ENCODE peak calls at places on chromosomes 7 and 10, in four cellular contexts. One of them, this sample, is unnamed.

GRCh38 chr7:109836016-109836415 is 1254.9 kb upstream of the LRRN3 start:
- DNase-seq in cardiac muscle cell: no peak
- DNase-seq in pulmonary artery endothelial cell: no peak
- DNase-seq in OCI-LY7: no peak
- DNase-seq in this sample: no peak

GRCh38 chr7:101691822-101692384 is 62.8 kb upstream of the MYL10 start:
- DNase-seq in OCI-LY7: no peak
- DNase-seq in cardiac muscle cell: no peak
- DNase-seq in pulmonary artery endothelial cell: no peak
- DNase-seq in this sample: no peak

GRCh38 chr7:159088016-159088865 is 56.4 kb downstream of the VIPR2 start:
- DNase-seq in pulmonary artery endothelial cell: no peak
- DNase-seq in OCI-LY7: no peak
- DNase-seq in cardiac muscle cell: no peak
- DNase-seq in this sample: no peak

GRCh38 chr7:92729751-92730150 is 106.6 kb downstream of the CDK6 start:
- DNase-seq in pulmonary artery endothelial cell: no peak
- DNase-seq in cardiac muscle cell: no peak
- DNase-seq in OCI-LY7: no peak
- DNase-seq in this sample: no peak

GRCh38 chr7:604038-604883 is 84.6 kb upstream of the PDGFA start:
- DNase-seq in cardiac muscle cell: peak
- DNase-seq in pulmonary artery endothelial cell: peak
- DNase-seq in OCI-LY7: no peak
- DNase-seq in this sample: peak

GRCh38 chr10:73886085-73886529 is 11.8 kb upstream of the CAMK2G start:
- DNase-seq in pulmonary artery endothelial cell: peak
- DNase-seq in OCI-LY7: peak
- DNase-seq in cardiac muscle cell: peak
- DNase-seq in this sample: peak

GRCh38 chr10:60526024-60526585 is 136.4 kb upstream of the ANK3 start:
- DNase-seq in cardiac muscle cell: no peak
- DNase-seq in OCI-LY7: no peak
- DNase-seq in pulmonary artery endothelial cell: no peak
- DNase-seq in this sample: no peak

GRCh38 chr7:135207739-135208416 is 3.4 kb downstream of the WDR91 start:
- DNase-seq in pulmonary artery endothelial cell: no peak
- DNase-seq in cardiac muscle cell: no peak
- DNase-seq in OCI-LY7: no peak
- DNase-seq in this sample: no peak

GRCh38 chr7:33744293-33744692 is 161.0 kb upstream of the BMPER start:
- DNase-seq in pulmonary artery endothelial cell: no peak
- DNase-seq in cardiac muscle cell: peak
- DNase-seq in OCI-LY7: peak
- DNase-seq in this sample: no peak

GRCh38 chr10:18409599-18410397 is 241.6 kb downstream of the NSUN6 start:
- DNase-seq in pulmonary artery endothelial cell: no peak
- DNase-seq in cardiac muscle cell: no peak
- DNase-seq in OCI-LY7: no peak
- DNase-seq in this sample: no peak

GRCh38 chr7:45402480-45403218 is 171.5 kb upstream of the ADCY1 start:
- DNase-seq in OCI-LY7: no peak
- DNase-seq in pulmonary artery endothelial cell: no peak
- DNase-seq in cardiac muscle cell: peak
- DNase-seq in this sample: peak

GRCh38 chr10:28587270-28587969 is 54.5 kb downstream of the WAC start:
- DNase-seq in pulmonary artery endothelial cell: no peak
- DNase-seq in cardiac muscle cell: peak
- DNase-seq in OCI-LY7: no peak
- DNase-seq in this sample: peak

GRCh38 chr10:58266003-58266825 is 1.5 kb downstream of the IPMK start:
- DNase-seq in OCI-LY7: peak
- DNase-seq in pulmonary artery endothelial cell: no peak
- DNase-seq in cardiac muscle cell: peak
- DNase-seq in this sample: peak

GRCh38 chr7:20514364-20514763 is 101.1 kb upstream of the ABCB5 start:
- DNase-seq in pulmonary artery endothelial cell: peak
- DNase-seq in OCI-LY7: no peak
- DNase-seq in cardiac muscle cell: peak
- DNase-seq in this sample: peak

GRCh38 chr7:81743201-81743600 is 26.6 kb downstream of the HGF start:
- DNase-seq in OCI-LY7: no peak
- DNase-seq in pulmonary artery endothelial cell: no peak
- DNase-seq in cardiac muscle cell: no peak
- DNase-seq in this sample: no peak

GRCh38 chr10:89142562-89142961 is 64.6 kb downstream of the CH25H start:
- DNase-seq in cardiac muscle cell: no peak
- DNase-seq in OCI-LY7: no peak
- DNase-seq in pulmonary artery endothelial cell: no peak
- DNase-seq in this sample: no peak

GRCh38 chr7:109437957-109438356 is 868.3 kb downstream of the DNAJB9 start:
- DNase-seq in pulmonary artery endothelial cell: no peak
- DNase-seq in OCI-LY7: no peak
- DNase-seq in cardiac muscle cell: no peak
- DNase-seq in this sample: no peak

GRCh38 chr10:70561051-70561450 is 41.5 kb downstream of the PRF1 start:
- DNase-seq in cardiac muscle cell: peak
- DNase-seq in pulmonary artery endothelial cell: no peak
- DNase-seq in OCI-LY7: no peak
- DNase-seq in this sample: peak

GRCh38 chr10:127904931-127905622 is 1.8 kb upstream of the PTPRE start:
- DNase-seq in OCI-LY7: no peak
- DNase-seq in cardiac muscle cell: no peak
- DNase-seq in pulmonary artery endothelial cell: no peak
- DNase-seq in this sample: no peak

GRCh38 chr7:157653827-157654207 is 317.0 kb downstream of the DNAJB6 start:
- DNase-seq in pulmonary artery endothelial cell: no peak
- DNase-seq in OCI-LY7: no peak
- DNase-seq in cardiac muscle cell: no peak
- DNase-seq in this sample: no peak

GRCh38 chr7:38950309-38950708 is 27.4 kb upstream of the POU6F2 start:
- DNase-seq in cardiac muscle cell: peak
- DNase-seq in OCI-LY7: no peak
- DNase-seq in pulmonary artery endothelial cell: no peak
- DNase-seq in this sample: peak

GRCh38 chr7:102456327-102456726 is 8.3 kb downstream of the ALKBH4 start:
- DNase-seq in pulmonary artery endothelial cell: no peak
- DNase-seq in cardiac muscle cell: no peak
- DNase-seq in OCI-LY7: no peak
- DNase-seq in this sample: peak

GRCh38 chr7:81248420-81248819 is 329.6 kb upstream of the SEMA3C start:
- DNase-seq in OCI-LY7: no peak
- DNase-seq in pulmonary artery endothelial cell: no peak
- DNase-seq in cardiac muscle cell: no peak
- DNase-seq in this sample: no peak

GRCh38 chr7:47474937-47475879 is 106.7 kb downstream of the TNS3 start:
- DNase-seq in cardiac muscle cell: peak
- DNase-seq in OCI-LY7: peak
- DNase-seq in pulmonary artery endothelial cell: no peak
- DNase-seq in this sample: peak

GRCh38 chr7:42991024-42991423 is 58.8 kb downstream of the MRPL32 start:
- DNase-seq in cardiac muscle cell: no peak
- DNase-seq in pulmonary artery endothelial cell: no peak
- DNase-seq in OCI-LY7: no peak
- DNase-seq in this sample: no peak

GRCh38 chr10:81018898-81019890 is 481.5 kb downstream of the SH2D4B start:
- DNase-seq in OCI-LY7: peak
- DNase-seq in cardiac muscle cell: peak
- DNase-seq in pulmonary artery endothelial cell: no peak
- DNase-seq in this sample: peak

GRCh38 chr10:71971769-71972555 is 7.8 kb downstream of the CHST3 start:
- DNase-seq in cardiac muscle cell: no peak
- DNase-seq in OCI-LY7: no peak
- DNase-seq in pulmonary artery endothelial cell: no peak
- DNase-seq in this sample: no peak

GRCh38 chr7:85833071-85833470 is 646.2 kb upstream of the SEMA3D start:
- DNase-seq in cardiac muscle cell: peak
- DNase-seq in pulmonary artery endothelial cell: no peak
- DNase-seq in OCI-LY7: no peak
- DNase-seq in this sample: peak

GRCh38 chr7:119270045-119270464 is 1002.9 kb upstream of the KCND2 start:
- DNase-seq in cardiac muscle cell: peak
- DNase-seq in pulmonary artery endothelial cell: peak
- DNase-seq in OCI-LY7: peak
- DNase-seq in this sample: peak

GRCh38 chr7:33334349-33334748 is 205.0 kb downstream of the BBS9 start:
- DNase-seq in cardiac muscle cell: peak
- DNase-seq in OCI-LY7: peak
- DNase-seq in pulmonary artery endothelial cell: no peak
- DNase-seq in this sample: peak

GRCh38 chr7:138785587-138786437 is 12.0 kb upstream of the TMEM213 start:
- DNase-seq in cardiac muscle cell: peak
- DNase-seq in OCI-LY7: no peak
- DNase-seq in pulmonary artery endothelial cell: no peak
- DNase-seq in this sample: peak

GRCh38 chr10:12350167-12350872 is 973 bp downstream of the CAMK1D start:
- DNase-seq in pulmonary artery endothelial cell: no peak
- DNase-seq in OCI-LY7: peak
- DNase-seq in cardiac muscle cell: peak
- DNase-seq in this sample: peak

GRCh38 chr10:131726460-131726861 is 174.3 kb upstream of the PPP2R2D start:
- DNase-seq in OCI-LY7: no peak
- DNase-seq in pulmonary artery endothelial cell: no peak
- DNase-seq in cardiac muscle cell: peak
- DNase-seq in this sample: no peak

GRCh38 chr10:103663802-103664201 is 170.3 kb downstream of the NEURL1 start:
- DNase-seq in pulmonary artery endothelial cell: no peak
- DNase-seq in OCI-LY7: no peak
- DNase-seq in cardiac muscle cell: no peak
- DNase-seq in this sample: no peak

GRCh38 chr10:97759157-97759980 is 12.4 kb downstream of the SFRP5 start:
- DNase-seq in cardiac muscle cell: peak
- DNase-seq in pulmonary artery endothelial cell: peak
- DNase-seq in OCI-LY7: peak
- DNase-seq in this sample: peak

GRCh38 chr7:8176370-8177081 is 85.4 kb downstream of the ICA1 start:
- DNase-seq in pulmonary artery endothelial cell: no peak
- DNase-seq in cardiac muscle cell: no peak
- DNase-seq in OCI-LY7: peak
- DNase-seq in this sample: no peak